ENCODE peak calls at places on chromosomes 11 and 22, in eight cellular contexts. Z is stimulated activated CD4-positive, alpha-beta T cell treated with anti-CD3 and anti-CD28 coated beads, Interleukin-4, amount 100 ng/mL, for 48 hours; B is NCI-H1092 treated with DMSO at 0.1 percent for 48 hours; W is stimulated activated CD8-positive, alpha-beta memory T cell treated with anti-CD3 and anti-CD28 coated beads, Interleukin-7, amount 100 ng/mL, for 24 hours; G is skeletal muscle cell; K is GM13977; C is BE2C; I is EL. R is an unnamed sample.

GRCh38 chr22:32619614-32620426 is 145.2 kb downstream of the FBXO7 start:
- DNase-seq in Z (no peak), I (peak; percentile 89), W (no peak), K (no peak), G (peak; percentile 65), B (no peak), C (no peak), R (no peak)

GRCh38 chr11:58958500-58958899 is 19.2 kb downstream of the GLYATL1 start:
- DNase-seq in W (peak; percentile 12), B (no peak), I (peak; percentile 29), C (peak; percentile 9), Z (peak; percentile 28), G (no peak), K (peak; percentile 59), R (no peak)

GRCh38 chr11:7905961-7906429 is 25.1 kb downstream of the OR10A6 start:
- DNase-seq in W (no peak), C (no peak), K (no peak), Z (no peak), B (no peak), G (no peak), I (peak; percentile 80), R (no peak)

GRCh38 chr22:50261615-50262459 is at the start of gene MAPK12:
- DNase-seq in Z (no peak), W (no peak), B (no peak), I (peak; percentile 56), G (no peak), K (peak; percentile 93), C (peak; percentile 68), R (no peak)

GRCh38 chr22:22738959-22739585 is 94.7 kb downstream of the GGTLC2 start:
- DNase-seq in Z (no peak), C (no peak), W (no peak), G (no peak), B (no peak), I (no peak), K (no peak), R (no peak)

GRCh38 chr11:71324788-71325417 is 72.5 kb upstream of the SHANK2 start:
- DNase-seq in Z (no peak), W (no peak), C (no peak), I (no peak), K (no peak), B (no peak), G (no peak), R (no peak)

GRCh38 chr11:64089493-64089892 is 53.8 kb downstream of the FLRT1 start:
- DNase-seq in Z (no peak), G (no peak), B (no peak), I (no peak), C (no peak), K (no peak), W (no peak), R (no peak)

GRCh38 chr11:62974848-62975522 is 9.8 kb downstream of the SLC22A6 start:
- DNase-seq in K (no peak), Z (peak; percentile 3), C (peak; percentile 84), I (peak; percentile 27), W (no peak), G (no peak), B (peak; percentile 91), R (no peak)

GRCh38 chr11:90635145-90635544 is 412.3 kb upstream of the CHORDC1 start:
- DNase-seq in G (no peak), B (no peak), K (no peak), Z (no peak), I (no peak), C (no peak), W (no peak), R (no peak)

GRCh38 chr11:15055620-15056356 is 17.6 kb upstream of the CALCB start:
- DNase-seq in Z (no peak), B (no peak), C (no peak), K (no peak), W (no peak), I (no peak), G (no peak), R (no peak)

R was measured in omental fat pad.